ENCODE peak calls at places on chromosomes 5 and 9, in six cellular contexts. B is heart left ventricle, G is tibial nerve, P is ovary, Y is K562, E is uterus. Q is an unnamed sample.

GRCh38 chr9:103193992-103194391 is 198.9 kb downstream of the CYLC2 start:
- DNase-seq in B (no peak), G (no peak), E (no peak), P (no peak), Y (no peak), Q (no peak)

GRCh38 chr9:113481176-113481805 is 17.8 kb downstream of the RGS3 start:
- DNase-seq in P (no peak), G (no peak), Y (no peak), E (no peak), B (no peak), Q (no peak)

GRCh38 chr5:159951387-159951786 is 35.1 kb downstream of the ADRA1B start:
- DNase-seq in B (no peak), Y (peak), E (no peak), P (no peak), G (no peak), Q (no peak)

GRCh38 chr5:113059232-113059805 is 82.7 kb downstream of the DCP2 start:
- DNase-seq in B (peak), Y (no peak), P (no peak), E (peak), G (no peak), Q (peak)

GRCh38 chr5:174990909-174991308 is 266.5 kb downstream of the MSX2 start:
- DNase-seq in B (no peak), Y (no peak), E (no peak), G (no peak), P (no peak), Q (no peak)

GRCh38 chr5:147882586-147883313 is 4.2 kb downstream of the SCGB3A2 start:
- DNase-seq in P (no peak), Y (no peak), E (no peak), G (no peak), B (no peak), Q (no peak)

GRCh38 chr9:82750411-82750918 is 312.5 kb downstream of the RASEF start:
- DNase-seq in B (no peak), E (no peak), P (no peak), Y (no peak), G (no peak), Q (no peak)

GRCh38 chr9:108991479-108991878 is 21.8 kb downstream of the CTNNAL1 start:
- DNase-seq in P (no peak), Y (no peak), B (no peak), G (no peak), E (no peak), Q (no peak)

GRCh38 chr5:144336191-144336590 is 165.5 kb downstream of the KCTD16 start:
- DNase-seq in Y (no peak), E (no peak), B (no peak), P (no peak), G (no peak), Q (no peak)

GRCh38 chr5:77882670-77883257 is 106.6 kb upstream of the TBCA start:
- DNase-seq in Y (no peak), E (no peak), G (no peak), P (no peak), B (no peak), Q (no peak)

GRCh38 chr5:96790851-96791513 is 16.8 kb downstream of the ERAP1 start:
- DNase-seq in Y (no peak), B (no peak), E (no peak), P (no peak), G (no peak), Q (no peak)

GRCh38 chr5:111245654-111246053 is 21.5 kb downstream of the CAMK4 start:
- DNase-seq in Y (no peak), E (no peak), P (no peak), G (no peak), B (no peak), Q (no peak)

GRCh38 chr9:79763861-79764260 is 192.1 kb downstream of the TLE4 start:
- DNase-seq in Y (no peak), P (peak), B (no peak), G (peak), E (peak), Q (no peak)

GRCh38 chr9:37480759-37481158 is 5.0 kb upstream of the POLR1E start:
- DNase-seq in E (no peak), G (no peak), Y (no peak), P (no peak), B (no peak), Q (no peak)

GRCh38 chr9:106953166-106953565 is 90.2 kb downstream of the ZNF462 start:
- DNase-seq in E (no peak), P (peak), G (no peak), Y (no peak), B (no peak), Q (peak)

GRCh38 chr9:94779101-94779500 is 52.6 kb downstream of the AOPEP start:
- DNase-seq in Y (no peak), E (no peak), G (no peak), P (no peak), B (no peak), Q (no peak)

GRCh38 chr5:172185096-172185461 is 2.9 kb downstream of the STK10 start:
- DNase-seq in Y (no peak), E (no peak), G (no peak), B (no peak), P (no peak), Q (no peak)

GRCh38 chr5:926416-927171 is 33.9 kb downstream of the TRIP13 start:
- DNase-seq in G (no peak), P (no peak), E (no peak), B (no peak), Y (peak), Q (no peak)

GRCh38 chr9:108580021-108580439 is 275.8 kb downstream of the ACTL7B start:
- DNase-seq in B (no peak), G (no peak), E (no peak), P (no peak), Y (no peak), Q (peak)

GRCh38 chr5:91797581-91797980 is 414.5 kb upstream of the ARRDC3 start:
- DNase-seq in Y (no peak), G (no peak), P (no peak), E (no peak), B (no peak), Q (no peak)

GRCh38 chr5:111453747-111454146 is 58.6 kb downstream of the STARD4 start:
- DNase-seq in E (no peak), G (no peak), B (no peak), Y (no peak), P (no peak), Q (peak)

GRCh38 chr5:144198386-144198785 is 27.7 kb downstream of the KCTD16 start:
- DNase-seq in G (no peak), Y (no peak), B (no peak), P (no peak), E (no peak), Q (no peak)

GRCh38 chr9:74742792-74743389 is 144.8 kb downstream of the TRPM6 start:
- DNase-seq in P (no peak), B (no peak), E (no peak), G (peak), Y (peak), Q (no peak)

GRCh38 chr5:158992104-158992740 is 107.5 kb downstream of the EBF1 start:
- DNase-seq in G (no peak), E (no peak), Y (no peak), P (no peak), B (no peak), Q (no peak)

GRCh38 chr9:26863074-26863473 is 29.5 kb downstream of the CAAP1 start:
- DNase-seq in B (no peak), E (no peak), Y (no peak), P (no peak), G (no peak), Q (no peak)

GRCh38 chr9:124264812-124265211 is 7.1 kb downstream of the NEK6 start:
- DNase-seq in B (no peak), Y (no peak), E (no peak), G (no peak), P (no peak), Q (no peak)

GRCh38 chr9:104906441-104907277 is 21.3 kb downstream of the ABCA1 start:
- DNase-seq in E (peak), Y (no peak), P (no peak), G (peak), B (no peak), Q (peak)

GRCh38 chr5:179819296-179820126 is 1.2 kb upstream of the SQSTM1 start:
- DNase-seq in E (peak), P (peak), G (peak), Y (peak), B (no peak), Q (peak)

GRCh38 chr5:179817071-179817840 is 3.4 kb upstream of the SQSTM1 start:
- DNase-seq in G (no peak), B (no peak), E (peak), P (no peak), Y (no peak), Q (no peak)

GRCh38 chr5:179820127-179820482 is 600 bp upstream of the SQSTM1 start:
- DNase-seq in B (no peak), G (no peak), P (no peak), E (no peak), Y (no peak), Q (no peak)

GRCh38 chr5:179820483-179821297 is at the start of gene SQSTM1:
- DNase-seq in E (peak), P (peak), G (peak), Y (peak), B (peak), Q (peak)

DNA sequence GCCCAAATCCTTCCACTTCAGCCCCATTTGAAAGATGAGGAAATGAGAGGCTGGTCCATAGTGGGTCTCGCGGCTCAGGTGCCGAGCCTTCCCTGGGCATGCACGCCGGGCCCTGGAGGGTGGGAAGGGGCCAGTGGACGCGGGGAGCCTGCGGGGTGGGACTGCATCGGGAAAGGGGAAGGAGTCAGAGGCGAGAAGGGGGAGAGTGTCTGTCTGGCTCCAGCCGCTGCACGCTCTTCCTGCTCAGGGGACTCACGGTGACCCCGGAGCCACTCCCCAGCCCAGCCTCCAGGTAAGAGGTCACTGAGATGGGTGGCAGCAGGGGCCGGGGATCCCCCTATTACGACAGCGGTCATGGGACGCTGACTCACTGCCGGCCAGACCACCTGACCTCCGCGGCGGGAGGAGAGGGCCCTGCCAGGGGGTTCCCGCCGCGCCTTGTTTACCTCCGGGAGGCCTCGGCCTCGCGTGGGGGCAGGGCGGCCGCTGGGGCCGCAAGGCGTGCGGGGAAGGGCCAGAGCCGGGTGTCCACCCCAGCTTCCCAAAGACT is 1.9 kb upstream of the SQSTM1 start:
- DNase-seq in Y (peak), B (peak), P (peak), G (peak), E (peak), Q (peak)
- TF ChIP-seq POLR2A in Y (peak), B (no peak), P (peak), G (peak), E (peak), Q (peak)

GRCh38 chr5:126300293-126300692 is 122.9 kb upstream of the GRAMD2B start:
- DNase-seq in Y (no peak), P (no peak), B (no peak), E (no peak), G (no peak), Q (no peak)
- TF ChIP-seq POLR2A in Y (no peak), P (no peak), B (no peak), E (no peak), G (no peak), Q (no peak)

DNA sequence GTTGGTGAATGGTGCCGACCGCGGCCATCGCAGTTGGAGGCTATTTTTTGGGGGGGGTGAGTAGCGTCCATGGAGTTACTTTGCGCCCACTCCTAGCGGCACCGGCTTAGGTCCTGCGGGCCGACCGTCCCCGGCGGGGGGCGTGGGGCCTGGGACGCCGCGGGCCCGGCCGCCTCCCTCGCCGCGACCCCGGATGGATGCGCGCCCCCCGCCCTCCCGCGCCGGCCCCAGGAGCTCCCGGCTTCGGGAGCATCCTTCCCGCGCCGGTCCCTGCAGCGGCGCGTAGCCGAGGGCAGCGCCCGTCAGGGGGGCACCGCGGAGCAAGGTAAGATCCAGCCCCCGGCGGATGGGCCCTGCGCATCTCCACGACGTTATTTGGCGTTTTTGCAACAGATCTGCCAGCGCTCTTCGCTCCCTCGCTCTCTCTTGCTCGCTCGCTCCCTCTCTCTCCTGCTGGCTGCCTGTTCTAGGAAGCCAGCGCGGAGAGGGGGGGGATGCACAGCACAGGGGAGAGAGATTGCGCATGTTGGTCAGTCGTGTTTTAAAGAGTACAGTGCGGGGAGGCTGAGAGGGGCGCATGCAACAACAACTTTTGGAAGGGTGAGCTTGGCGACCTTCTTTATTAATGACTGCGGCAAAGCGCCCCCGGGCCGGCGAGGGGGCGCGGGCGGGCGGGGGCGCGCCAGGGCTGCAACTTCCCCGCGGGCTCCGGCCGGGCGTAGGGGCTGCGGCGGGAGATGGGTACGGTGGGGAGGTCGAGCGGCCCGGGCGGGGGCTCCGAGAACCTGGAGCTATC is 415 bp downstream of the JADE2 start:
- DNase-seq in E (peak), B (peak), P (peak), Y (peak), G (peak), Q (peak)
- TF ChIP-seq POLR2A in E (peak), B (no peak), P (peak), Y (no peak), G (peak), Q (peak)

GRCh38 chr5:14450055-14450524 is 131.5 kb upstream of the OTULINL start:
- DNase-seq in Y (no peak), E (peak), G (peak), P (peak), B (no peak), Q (no peak)
- TF ChIP-seq POLR2A in Y (no peak), E (no peak), G (peak), P (no peak), B (no peak), Q (no peak)

GRCh38 chr9:129174102-129174723 is 3.8 kb downstream of the IER5L start:
- DNase-seq in G (peak), B (peak), E (peak), P (peak), Y (peak), Q (peak)
- TF ChIP-seq POLR2A in G (peak), B (no peak), E (peak), P (peak), Y (no peak), Q (peak)

GRCh38 chr9:114611516-114612271 is 603 bp downstream of the TMEM268 start:
- DNase-seq in Y (peak), G (peak), E (peak), B (peak), P (peak), Q (peak)
- TF ChIP-seq POLR2A in Y (no peak), G (peak), E (no peak), B (no peak), P (no peak), Q (peak)

GRCh38 chr9:136944519-136945332 is at the start of the genes C8G and FBXW5:
- DNase-seq in E (peak), G (peak), B (peak), Y (peak), P (peak), Q (peak)
- TF ChIP-seq POLR2A in E (peak), G (peak), B (peak), Y (peak), P (peak), Q (peak)

Q was measured in H54.